ENCODE peak calls at places on chromosomes 7 and 10, in nine cellular contexts. L is naive thymus-derived CD4-positive, alpha-beta T cell; Z is PC-3; X is A549; O is GM23338; M is suprapubic skin; S is substantia nigra; W is dorsolateral prefrontal cortex; F is H9. N is an unnamed sample.

GRCh38 chr10:3091346-3091787 is 24.0 kb downstream of the PFKP start:
- DNase-seq in F (no peak), Z (peak), W (no peak), L (no peak), X (peak), O (no peak), S (no peak), M (no peak), N (peak)

GRCh38 chr10:88702848-88703597 is 3.0 kb upstream of the LIPK start:
- DNase-seq in Z (no peak), L (no peak), M (no peak), F (peak), X (peak), W (no peak), O (peak), S (no peak), N (no peak)

GRCh38 chr10:84850826-84851225 is 522.4 kb downstream of the CCSER2 start:
- DNase-seq in L (no peak), F (no peak), M (no peak), S (no peak), W (no peak), X (no peak), O (no peak), Z (no peak), N (no peak)

GRCh38 chr10:93422121-93422520 is 60.0 kb downstream of the MYOF start:
- DNase-seq in W (no peak), X (no peak), O (no peak), S (no peak), M (no peak), F (no peak), L (no peak), Z (no peak), N (no peak)

GRCh38 chr7:101631224-101631714 is 2.2 kb upstream of the MYL10 start:
- DNase-seq in O (no peak), X (no peak), Z (peak), M (no peak), W (no peak), F (no peak), S (no peak), L (no peak), N (no peak)

GRCh38 chr7:90474284-90475210 is 5.1 kb downstream of the PTTG1IP2 start:
- DNase-seq in S (no peak), Z (peak), O (no peak), M (no peak), F (no peak), X (no peak), L (no peak), W (peak), N (no peak)

GRCh38 chr7:101940151-101940550 is 122.7 kb downstream of the CUX1 start:
- DNase-seq in M (no peak), W (no peak), L (no peak), X (no peak), O (no peak), S (no peak), Z (no peak), F (no peak), N (no peak)

GRCh38 chr10:126902157-126902556 is 3.1 kb upstream of the DOCK1 start:
- DNase-seq in F (no peak), M (no peak), L (no peak), S (no peak), Z (peak), X (peak), W (no peak), O (no peak), N (no peak)

GRCh38 chr7:12249706-12250105 is 38.6 kb downstream of the TMEM106B start:
- DNase-seq in F (no peak), W (no peak), Z (no peak), L (no peak), X (no peak), O (no peak), S (no peak), M (no peak), N (no peak)

GRCh38 chr10:60964257-60965235 is 20.6 kb upstream of the RHOBTB1 start:
- DNase-seq in M (peak), O (peak), L (peak), F (peak), Z (peak), W (peak), X (peak), S (peak), N (peak)

GRCh38 chr10:91471602-91472001 is 61.5 kb downstream of the HECTD2 start:
- DNase-seq in Z (no peak), F (no peak), X (no peak), O (no peak), M (no peak), W (no peak), L (no peak), S (no peak), N (no peak)

GRCh38 chr7:87146740-87147386 is 5.4 kb upstream of the DMTF1 start:
- DNase-seq in M (no peak), S (no peak), Z (no peak), W (no peak), F (peak), L (no peak), O (peak), X (no peak), N (peak)

GRCh38 chr7:90824386-90825307 is 228.5 kb downstream of the CDK14 start:
- DNase-seq in Z (peak), W (no peak), F (no peak), L (no peak), S (no peak), X (no peak), O (no peak), M (no peak), N (no peak)

GRCh38 chr7:129780257-129781127 is 169.0 kb downstream of the NRF1 start:
- DNase-seq in F (peak), O (peak), X (peak), W (no peak), M (no peak), Z (peak), S (no peak), L (peak), N (peak)

GRCh38 chr7:1916621-1916970 is 246.5 kb downstream of the ELFN1 start:
- DNase-seq in W (no peak), X (no peak), M (no peak), S (no peak), O (no peak), L (no peak), Z (no peak), F (no peak), N (no peak)

GRCh38 chr7:55132890-55133551 is 114.2 kb downstream of the EGFR start:
- DNase-seq in X (peak), L (peak), Z (peak), S (no peak), F (no peak), O (no peak), W (no peak), M (no peak), N (no peak)

GRCh38 chr7:38070718-38071117 is 107.3 kb upstream of the STARD3NL start:
- DNase-seq in M (no peak), F (peak), S (no peak), W (no peak), L (no peak), O (peak), Z (peak), X (peak), N (no peak)

GRCh38 chr7:22855049-22855392 is 32.4 kb upstream of the TOMM7 start:
- DNase-seq in W (no peak), S (no peak), M (no peak), F (no peak), Z (no peak), X (no peak), L (no peak), O (no peak), N (no peak)

DNA sequence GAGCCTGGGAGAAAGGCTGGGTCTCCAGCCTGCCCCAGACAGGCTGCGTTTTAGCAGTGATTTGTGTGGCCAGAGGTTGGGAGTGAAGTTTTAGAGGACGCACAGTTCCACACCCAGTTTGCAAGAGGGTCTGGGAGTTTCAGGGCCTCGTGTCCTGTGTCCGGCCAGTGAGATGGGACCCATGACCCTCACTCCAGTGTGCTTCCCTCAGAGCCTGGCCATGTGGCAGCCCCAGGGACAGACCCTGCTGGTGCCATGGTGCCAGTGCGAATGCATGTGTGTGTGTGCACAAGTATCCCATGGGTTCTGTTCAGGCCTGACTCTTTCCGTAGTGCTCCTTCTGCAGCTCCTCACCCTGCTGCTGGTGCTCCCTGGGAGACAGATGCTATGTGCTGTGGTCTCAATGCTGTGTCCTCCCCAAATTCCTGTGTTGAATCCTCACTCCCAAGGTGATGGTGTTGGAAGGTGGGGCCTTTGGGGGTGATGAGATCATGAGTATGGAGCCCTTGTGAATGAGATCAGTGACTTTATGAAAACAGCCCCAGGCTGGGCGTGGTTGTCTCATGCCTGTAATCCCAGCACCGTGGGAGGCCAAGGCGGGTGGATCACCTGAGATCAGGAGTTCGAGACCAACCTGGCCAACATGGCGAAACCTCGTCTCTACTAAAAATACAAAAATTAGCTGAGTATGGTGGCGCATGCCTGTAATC is 16.5 kb downstream of the ECHDC3 start:
- DNase-seq in Z (no peak), W (no peak), X (no peak), F (no peak), S (no peak), L (no peak), O (no peak), M (no peak), N (no peak)
- H3K27ac ChIP-seq in Z (no peak), W (no peak), X (no peak), F (no peak), S (no peak), L (no peak), O (no peak), M (peak), N (no peak)

DNA sequence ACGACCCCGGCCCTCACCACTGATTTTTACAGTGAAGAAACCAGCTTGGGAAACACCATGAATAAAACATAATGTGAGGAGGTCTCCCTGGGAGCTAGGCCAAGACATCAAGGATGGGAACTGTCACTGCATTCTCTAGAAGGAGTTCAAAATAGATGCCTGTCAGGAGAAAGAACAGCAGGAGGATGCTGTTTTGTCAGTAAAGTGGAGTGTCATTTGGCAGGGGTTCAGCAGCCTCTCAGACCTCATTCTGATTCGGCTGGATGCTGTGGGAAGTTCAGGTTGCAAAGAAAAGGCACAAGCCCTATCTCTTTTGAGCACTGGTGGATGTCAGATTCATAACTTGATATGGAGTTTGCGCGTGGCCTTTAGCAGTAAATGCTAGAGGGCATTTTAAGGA is 360.2 kb upstream of the C7orf33 start:
- DNase-seq in F (no peak), M (no peak), W (peak), S (no peak), O (no peak), Z (no peak), L (no peak), X (no peak), N (no peak)
- H3K27ac ChIP-seq in F (no peak), M (no peak), W (peak), S (no peak), O (no peak), Z (no peak), L (no peak), X (no peak), N (no peak)

GRCh38 chr10:20429742-20430141 is 467.4 kb downstream of the NEBL start:
- DNase-seq in F (no peak), L (no peak), W (no peak), X (no peak), O (no peak), M (no peak), S (no peak), Z (no peak), N (no peak)
- H3K27ac ChIP-seq in F (no peak), L (no peak), W (no peak), X (no peak), O (no peak), M (no peak), S (no peak), Z (no peak), N (no peak)

DNA sequence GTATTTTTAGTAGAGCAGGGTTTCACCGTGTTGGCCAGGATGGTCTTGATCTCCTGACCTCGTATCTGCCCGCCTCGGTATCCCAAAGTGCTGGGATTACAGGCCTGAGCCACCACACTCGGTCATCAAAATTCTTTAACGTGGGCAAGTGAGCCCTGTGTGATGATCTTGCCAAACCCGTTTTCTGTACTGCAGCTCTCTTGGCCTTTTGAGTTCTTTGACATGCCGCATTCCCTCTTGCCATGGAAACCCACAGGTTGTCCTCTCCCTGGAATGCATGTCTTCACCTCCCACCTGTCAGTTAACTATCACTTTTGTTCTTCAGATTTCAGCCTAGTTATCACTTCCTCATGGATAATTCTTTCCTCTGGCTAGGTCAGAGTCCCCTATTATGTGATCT is 5.0 kb downstream of the NUP205 start:
- DNase-seq in L (no peak), X (no peak), O (peak), F (peak), S (no peak), M (no peak), Z (peak), W (no peak), N (no peak)
- H3K27ac ChIP-seq in L (no peak), X (no peak), O (peak), F (peak), S (no peak), M (no peak), Z (no peak), W (no peak), N (no peak)

GRCh38 chr10:5450605-5451384 is 38.4 kb downstream of the NET1 start:
- DNase-seq in F (no peak), L (no peak), X (no peak), M (no peak), S (no peak), W (no peak), Z (no peak), O (no peak), N (no peak)
- H3K27ac ChIP-seq in F (no peak), L (no peak), X (no peak), M (peak), S (no peak), W (no peak), Z (no peak), O (peak), N (no peak)

GRCh38 chr10:69377936-69378335 is 38.8 kb downstream of the TACR2 start:
- DNase-seq in X (no peak), M (no peak), W (no peak), Z (no peak), L (no peak), F (no peak), S (no peak), O (no peak), N (no peak)
- H3K27ac ChIP-seq in X (no peak), M (no peak), W (no peak), Z (no peak), L (no peak), F (no peak), S (no peak), O (peak), N (peak)

N was measured in left lung.